ENCODE peak calls at places on chromosomes 3 and 15, in ten cellular contexts. C is AG10803, N is astrocyte, B is nephron progenitor cell, X is Calu3, L is dorsolateral prefrontal cortex, J is Peyer's patch, A is tibial nerve, E is body of pancreas, W is PC-9. D is an unnamed sample.
A peak's percentile ranks its signal among the peaks of the same experiment; 100 is the strongest.

GRCh38 chr3:170355738-170356595 is 1.5 kb upstream of the SKIL start:
- DNase-seq in C (peak; percentile 52), N (peak; percentile 57), B (peak; percentile 39), X (peak; percentile 65), L (no peak), J (peak; percentile 63), A (peak; percentile 40), E (peak; percentile 64), W (peak; percentile 48), D (peak; percentile 8)

GRCh38 chr3:16060358-16060852 is 114.1 kb upstream of the GALNT15 start:
- DNase-seq in C (peak; percentile 100), N (peak; percentile 100), B (no peak), X (peak; percentile 60), L (no peak), J (peak; percentile 64), A (peak; percentile 86), E (no peak), W (peak; percentile 98), D (no peak)

GRCh38 chr3:192901435-192901834 is 16.2 kb downstream of the MB21D2 start:
- DNase-seq in C (peak; percentile 97), N (peak; percentile 99), B (no peak), X (no peak), L (no peak), J (no peak), A (no peak), E (no peak), W (peak; percentile 98), D (no peak)

GRCh38 chr3:3356836-3357235 is 177.3 kb upstream of the CRBN start:
- DNase-seq in C (no peak), N (peak; percentile 10), B (no peak), X (no peak), L (no peak), J (no peak), A (no peak), E (no peak), W (no peak), D (no peak)

GRCh38 chr15:40930430-40931299 is 1.5 kb downstream of the DLL4 start:
- DNase-seq in C (no peak), N (peak; percentile 16), B (peak; percentile 78), X (peak; percentile 47), L (no peak), J (peak; percentile 63), A (no peak), E (peak; percentile 56), W (no peak), D (no peak)

GRCh38 chr3:14402304-14402811 is at the start of gene SLC6A6:
- DNase-seq in C (peak; percentile 95), N (peak; percentile 93), B (peak; percentile 93), X (peak; percentile 94), L (peak; percentile 92), J (peak; percentile 99), A (peak; percentile 95), E (peak; percentile 97), W (peak; percentile 82), D (peak; percentile 86)

GRCh38 chr3:168933614-168934013 is 729.9 kb downstream of the MECOM start:
- DNase-seq in C (peak; percentile 49), N (peak; percentile 97), B (no peak), X (no peak), L (no peak), J (no peak), A (no peak), E (no peak), W (no peak), D (no peak)

GRCh38 chr15:100765458-100766224 is 114.0 kb upstream of the ALDH1A3 start:
- DNase-seq in C (no peak), N (no peak), B (no peak), X (no peak), L (no peak), J (peak; percentile 41), A (no peak), E (no peak), W (no peak), D (no peak)

GRCh38 chr3:9837701-9838582 is 5.9 kb downstream of the RPUSD3 start:
- DNase-seq in C (no peak), N (no peak), B (no peak), X (no peak), L (no peak), J (no peak), A (no peak), E (peak; percentile 84), W (no peak), D (no peak)

GRCh38 chr3:9833078-9833477 is 10.7 kb downstream of the RPUSD3 start:
- DNase-seq in C (no peak), N (no peak), B (no peak), X (no peak), L (no peak), J (no peak), A (no peak), E (no peak), W (no peak), D (no peak)

GRCh38 chr3:9838856-9839255 is 5.0 kb downstream of the RPUSD3 start:
- DNase-seq in C (no peak), N (no peak), B (no peak), X (no peak), L (no peak), J (no peak), A (no peak), E (no peak), W (no peak), D (no peak)

GRCh38 chr3:9831253-9831652 is 12.6 kb downstream of the RPUSD3 start:
- DNase-seq in C (no peak), N (no peak), B (no peak), X (no peak), L (no peak), J (no peak), A (no peak), E (no peak), W (no peak), D (no peak)

DNA sequence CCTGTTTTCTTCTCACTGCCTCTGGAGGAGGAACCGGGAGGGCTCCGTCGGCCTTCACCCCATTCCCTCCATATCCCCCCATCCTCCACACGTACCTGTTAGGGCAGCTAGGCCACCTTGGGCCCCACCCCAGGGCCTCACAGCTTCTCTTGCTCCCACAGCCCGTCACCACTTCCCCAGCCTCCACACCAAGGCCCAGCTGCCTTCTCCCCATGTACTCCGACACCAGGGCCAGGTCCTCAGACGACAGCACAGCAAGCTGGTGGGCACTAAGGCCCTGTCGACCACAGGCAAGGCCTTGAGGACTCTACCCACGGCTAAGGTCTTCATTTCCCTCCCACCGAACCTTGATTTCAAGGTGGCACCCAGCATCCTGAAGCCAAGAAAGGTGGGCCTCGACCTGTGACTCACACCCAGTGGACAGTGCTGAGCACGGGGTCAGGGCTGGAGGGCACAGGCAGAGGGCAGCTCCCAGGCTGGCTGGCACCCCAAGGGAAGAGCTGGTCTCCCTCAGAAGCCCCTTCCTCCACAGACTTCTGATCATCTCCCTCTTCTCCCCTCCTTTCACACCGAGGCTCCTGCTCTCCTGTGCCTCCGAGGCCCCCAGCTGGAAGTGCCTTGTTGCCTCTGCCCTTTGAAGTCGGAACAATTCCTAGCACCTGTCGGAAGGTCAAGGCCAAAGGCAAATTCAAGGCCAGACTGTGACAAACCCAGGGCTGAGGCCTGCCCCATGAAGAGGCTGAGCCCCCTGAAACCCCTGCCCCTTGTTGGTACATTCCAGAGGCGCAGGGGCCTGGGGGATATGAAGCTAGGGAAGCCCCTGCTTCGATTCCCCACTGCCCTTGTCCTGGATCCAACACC is 9.1 kb downstream of the RPUSD3 start:
- DNase-seq in C (no peak), N (no peak), B (no peak), X (no peak), L (no peak), J (no peak), A (no peak), E (no peak), W (no peak), D (no peak)
- TF ChIP-seq CTCF in C (no peak), N (no peak), B (no peak), X (no peak), L (no peak), J (no peak), A (no peak), E (no peak), W (no peak), D (no peak)

DNA sequence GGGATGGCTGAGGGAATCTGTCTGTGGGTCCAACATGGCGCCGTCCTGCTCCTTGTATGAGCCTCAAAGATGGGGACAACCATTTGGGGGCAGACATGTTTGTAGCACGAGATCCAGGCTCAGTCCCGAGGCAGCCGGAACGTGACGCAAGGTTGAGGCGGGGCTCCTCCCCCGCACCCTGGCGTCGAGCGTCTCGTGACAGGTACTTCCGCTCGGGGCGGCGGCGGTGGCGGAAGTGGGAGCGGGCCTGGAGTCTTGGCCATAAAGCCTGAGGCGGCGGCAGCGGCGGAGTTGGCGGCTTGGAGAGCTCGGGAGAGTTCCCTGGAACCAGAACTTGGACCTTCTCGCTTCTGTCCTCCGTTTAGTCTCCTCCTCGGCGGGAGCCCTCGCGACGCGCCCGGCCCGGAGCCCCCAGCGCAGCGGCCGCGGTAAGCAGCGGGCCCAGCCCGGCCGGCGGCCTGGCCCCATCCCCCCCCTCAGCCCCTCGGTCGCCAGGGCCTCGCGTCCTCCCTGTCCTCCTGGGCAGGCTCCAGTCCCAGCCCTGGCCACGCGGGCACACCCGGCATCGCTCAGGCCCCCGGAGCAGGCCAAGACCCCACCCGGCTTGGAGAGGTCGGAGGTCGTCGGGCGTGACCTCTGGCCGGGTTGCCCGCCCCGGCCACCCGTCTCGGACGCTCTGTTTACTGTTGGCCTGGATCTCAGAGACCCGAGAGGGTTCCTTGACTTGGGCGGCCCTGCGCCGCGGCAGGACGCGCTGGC is at the start of gene RAB7A:
- DNase-seq in C (peak; percentile 99), N (peak; percentile 95), B (peak; percentile 94), X (peak; percentile 100), L (peak; percentile 98), J (peak; percentile 99), A (peak; percentile 96), E (peak; percentile 98), W (peak; percentile 88), D (peak; percentile 91)
- TF ChIP-seq CTCF in C (no peak), N (no peak), B (no peak), X (no peak), L (peak; percentile 35), J (peak; percentile 14), A (peak; percentile 55), E (no peak), W (no peak), D (no peak)

DNA sequence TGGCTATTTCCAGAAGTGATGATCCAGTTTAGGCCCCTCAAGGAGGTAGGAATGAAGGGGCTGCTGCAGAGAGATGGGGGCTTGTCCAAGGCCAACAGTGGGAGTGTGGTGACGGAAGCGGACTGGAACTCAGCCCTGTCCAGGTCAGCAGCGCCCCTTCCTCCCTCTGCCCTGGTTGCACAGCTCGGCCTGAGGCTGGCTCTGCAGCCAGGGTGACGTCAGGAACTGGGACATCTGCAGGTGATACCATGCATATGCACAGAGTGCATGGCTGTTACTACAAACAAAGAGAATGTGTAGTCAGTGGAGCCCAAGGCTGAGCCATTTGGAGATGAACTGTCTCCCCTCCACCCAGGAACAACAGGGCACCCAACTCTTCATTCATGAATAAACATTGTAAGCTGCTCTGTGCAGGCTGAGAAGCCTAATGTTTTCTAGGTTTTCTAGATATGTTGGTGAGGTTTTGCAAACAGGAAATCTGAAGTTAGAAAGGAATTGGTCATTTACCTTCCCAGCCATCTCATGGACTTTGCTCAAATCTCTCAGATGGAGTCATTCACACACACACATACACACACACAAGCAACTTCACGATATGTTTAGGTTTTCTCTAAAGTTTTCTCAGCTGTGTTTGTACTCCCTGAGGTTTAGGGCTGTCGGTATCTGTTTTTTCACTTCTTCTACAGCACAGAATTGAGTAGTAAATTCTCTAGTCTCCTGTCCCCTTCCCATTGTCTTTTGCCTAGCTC is 117.2 kb downstream of the TLE3 start:
- DNase-seq in C (no peak), N (no peak), B (no peak), X (no peak), L (no peak), J (peak; percentile 45), A (no peak), E (no peak), W (no peak), D (no peak)
- TF ChIP-seq CTCF in C (no peak), N (no peak), B (no peak), X (no peak), L (no peak), J (no peak), A (no peak), E (no peak), W (no peak), D (no peak)

DNA sequence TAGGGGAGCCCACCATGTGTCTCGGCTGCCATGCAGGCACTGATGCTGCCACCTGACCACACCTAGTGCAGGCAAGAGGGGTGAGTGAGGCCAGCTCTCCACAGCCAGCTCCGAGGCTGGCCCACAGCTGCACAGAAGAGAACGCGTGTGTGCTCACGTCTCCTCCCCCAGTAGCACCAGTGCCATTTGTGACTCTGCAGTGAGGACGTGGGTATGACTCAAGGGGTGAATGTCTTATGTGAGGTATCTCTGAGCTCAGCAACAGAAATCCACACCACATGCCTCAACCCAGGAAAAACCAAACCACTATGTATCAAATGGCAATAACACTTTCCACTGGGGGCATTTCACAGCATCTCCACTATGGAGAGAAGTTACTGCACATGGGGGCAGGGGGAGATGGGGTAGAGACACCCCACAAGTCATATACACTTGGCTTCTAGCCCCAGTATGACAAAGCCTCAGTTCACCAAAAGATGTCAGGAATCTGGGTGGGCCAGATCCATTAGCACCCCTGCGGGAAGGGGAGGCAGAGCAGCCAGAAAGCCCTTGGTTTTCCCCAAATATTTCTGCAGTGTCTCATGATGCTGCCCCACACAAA is 87.6 kb downstream of the LRIG1 start:
- DNase-seq in C (peak; percentile 92), N (peak; percentile 98), B (no peak), X (no peak), L (no peak), J (peak; percentile 33), A (no peak), E (no peak), W (no peak), D (no peak)
- TF ChIP-seq CTCF in C (peak; percentile 28), N (no peak), B (no peak), X (no peak), L (no peak), J (no peak), A (no peak), E (no peak), W (no peak), D (no peak)